ENCODE peak calls at places on chromosomes 3 and 15, in six cellular contexts. One of them, this sample, is unnamed.

GRCh38 chr15:25329685-25330084 is 109.1 kb downstream of the UBE3A start:
- DNase-seq in NCI-H2081: no peak
- DNase-seq in H9: no peak
- DNase-seq in SW480: no peak
- DNase-seq in neuronal stem cell: no peak
- DNase-seq in choroid plexus epithelial cell: no peak
- DNase-seq in this sample: no peak

GRCh38 chr3:171113716-171114115 is 87.2 kb upstream of the SLC2A2 start:
- DNase-seq in NCI-H2081: no peak
- DNase-seq in H9: peak; percentile 58
- DNase-seq in SW480: no peak
- DNase-seq in neuronal stem cell: no peak
- DNase-seq in choroid plexus epithelial cell: no peak
- DNase-seq in this sample: no peak

GRCh38 chr3:18556503-18556902 is 131.4 kb upstream of the SATB1 start:
- DNase-seq in NCI-H2081: no peak
- DNase-seq in H9: no peak
- DNase-seq in SW480: no peak
- DNase-seq in neuronal stem cell: no peak
- DNase-seq in choroid plexus epithelial cell: no peak
- DNase-seq in this sample: no peak

GRCh38 chr3:125110016-125110875 is 54.4 kb upstream of the HEG1 start:
- DNase-seq in NCI-H2081: no peak
- DNase-seq in H9: no peak
- DNase-seq in SW480: peak; percentile 80
- DNase-seq in neuronal stem cell: no peak
- DNase-seq in choroid plexus epithelial cell: peak; percentile 92
- DNase-seq in this sample: no peak

GRCh38 chr3:70840106-70840870 is 527.9 kb upstream of the MDFIC2 start:
- DNase-seq in NCI-H2081: no peak
- DNase-seq in H9: peak; percentile 39
- DNase-seq in SW480: no peak
- DNase-seq in neuronal stem cell: no peak
- DNase-seq in choroid plexus epithelial cell: no peak
- DNase-seq in this sample: no peak

GRCh38 chr3:138078901-138079344 is 36.5 kb downstream of the DZIP1L start:
- DNase-seq in NCI-H2081: no peak
- DNase-seq in H9: no peak
- DNase-seq in SW480: peak; percentile 22
- DNase-seq in neuronal stem cell: no peak
- DNase-seq in choroid plexus epithelial cell: peak; percentile 99
- DNase-seq in this sample: no peak

GRCh38 chr3:120100711-120101110 is 6.5 kb upstream of the GSK3B start:
- DNase-seq in NCI-H2081: no peak
- DNase-seq in H9: no peak
- DNase-seq in SW480: no peak
- DNase-seq in neuronal stem cell: no peak
- DNase-seq in choroid plexus epithelial cell: peak; percentile 21
- DNase-seq in this sample: no peak

GRCh38 chr3:4494807-4495200 is 1.7 kb downstream of the ITPR1 start:
- DNase-seq in NCI-H2081: no peak
- DNase-seq in H9: no peak
- DNase-seq in SW480: no peak
- DNase-seq in neuronal stem cell: no peak
- DNase-seq in choroid plexus epithelial cell: no peak
- DNase-seq in this sample: no peak

GRCh38 chr3:186640473-186640818 is 247 bp downstream of the FETUB start:
- DNase-seq in NCI-H2081: no peak
- DNase-seq in H9: peak; percentile 62
- DNase-seq in SW480: no peak
- DNase-seq in neuronal stem cell: no peak
- DNase-seq in choroid plexus epithelial cell: peak; percentile 43
- DNase-seq in this sample: peak; percentile 66

GRCh38 chr15:38905634-38906033 is 341.0 kb upstream of the RASGRP1 start:
- DNase-seq in NCI-H2081: no peak
- DNase-seq in H9: no peak
- DNase-seq in SW480: no peak
- DNase-seq in neuronal stem cell: no peak
- DNase-seq in choroid plexus epithelial cell: peak; percentile 68
- DNase-seq in this sample: no peak

GRCh38 chr3:36489106-36489505 is 108.8 kb downstream of the STAC start:
- DNase-seq in NCI-H2081: no peak
- DNase-seq in H9: no peak
- DNase-seq in SW480: no peak
- DNase-seq in neuronal stem cell: no peak
- DNase-seq in choroid plexus epithelial cell: no peak
- DNase-seq in this sample: no peak

GRCh38 chr3:447671-448070 is 251.1 kb downstream of the CHL1 start:
- DNase-seq in NCI-H2081: no peak
- DNase-seq in H9: no peak
- DNase-seq in SW480: no peak
- DNase-seq in neuronal stem cell: no peak
- DNase-seq in choroid plexus epithelial cell: no peak
- DNase-seq in this sample: no peak

GRCh38 chr3:53169045-53169831 is 8.2 kb downstream of the PRKCD start:
- DNase-seq in NCI-H2081: no peak
- DNase-seq in H9: peak; percentile 61
- DNase-seq in SW480: peak; percentile 67
- DNase-seq in neuronal stem cell: no peak
- DNase-seq in choroid plexus epithelial cell: peak; percentile 41
- DNase-seq in this sample: no peak

GRCh38 chr3:155390361-155390760 is 96.9 kb upstream of the STRIT1 start:
- DNase-seq in NCI-H2081: no peak
- DNase-seq in H9: no peak
- DNase-seq in SW480: no peak
- DNase-seq in neuronal stem cell: no peak
- DNase-seq in choroid plexus epithelial cell: no peak
- DNase-seq in this sample: no peak

GRCh38 chr3:153293222-153293621 is 131.2 kb downstream of the RAP2B start:
- DNase-seq in NCI-H2081: no peak
- DNase-seq in H9: no peak
- DNase-seq in SW480: no peak
- DNase-seq in neuronal stem cell: no peak
- DNase-seq in choroid plexus epithelial cell: peak; percentile 81
- DNase-seq in this sample: no peak

GRCh38 chr15:25849431-25849921 is 13.7 kb downstream of the ATP10A start:
- DNase-seq in NCI-H2081: no peak
- DNase-seq in H9: no peak
- DNase-seq in SW480: peak; percentile 26
- DNase-seq in neuronal stem cell: no peak
- DNase-seq in choroid plexus epithelial cell: peak; percentile 29
- DNase-seq in this sample: no peak

GRCh38 chr3:53794597-53794996 is 51.6 kb downstream of the CHDH start:
- DNase-seq in NCI-H2081: no peak
- DNase-seq in H9: no peak
- DNase-seq in SW480: no peak
- DNase-seq in neuronal stem cell: no peak
- DNase-seq in choroid plexus epithelial cell: peak; percentile 14
- DNase-seq in this sample: no peak